ENCODE peak calls at places on chromosomes 3 and 15, in five cellular contexts. A, E, U, D and G are unnamed samples.

GRCh38 chr3:142272200-142272891 is 47.0 kb upstream of the GK5 start:
- DNase-seq in A (no peak), E (no peak), U (no peak), D (no peak), G (no peak)

GRCh38 chr15:29364429-29365078 is 94.9 kb upstream of the NSMCE3 start:
- DNase-seq in A (peak), E (peak), U (no peak), D (no peak), G (peak)

GRCh38 chr3:45950686-45951600 is 7.7 kb downstream of the CXCR6 start:
- DNase-seq in A (no peak), E (no peak), U (no peak), D (no peak), G (no peak)

GRCh38 chr15:43151688-43152087 is 18.3 kb downstream of the TMEM62 start:
- DNase-seq in A (no peak), E (no peak), U (no peak), D (no peak), G (no peak)

GRCh38 chr3:128174645-128175590 is 21.6 kb downstream of the EEFSEC start:
- DNase-seq in A (peak), E (no peak), U (no peak), D (no peak), G (no peak)

GRCh38 chr3:111473550-111473949 is 68.4 kb upstream of the CD96 start:
- DNase-seq in A (peak), E (no peak), U (peak), D (no peak), G (peak)

GRCh38 chr3:123618768-123619484 is 34.1 kb upstream of the HACD2 start:
- DNase-seq in A (no peak), E (peak), U (no peak), D (peak), G (no peak)

GRCh38 chr3:121660356-121661171 is at the start of gene HCLS1:
- DNase-seq in A (peak), E (peak), U (no peak), D (peak), G (no peak)

GRCh38 chr3:39146611-39147373 is 6.6 kb downstream of the CSRNP1 start:
- DNase-seq in A (no peak), E (peak), U (peak), D (peak), G (no peak)

GRCh38 chr3:183548262-183548769 is 7.2 kb downstream of the KLHL6 start:
- DNase-seq in A (peak), E (peak), U (no peak), D (no peak), G (peak)

GRCh38 chr3:128590948-128591347 is 59.7 kb downstream of the RPN1 start:
- DNase-seq in A (peak), E (no peak), U (no peak), D (no peak), G (peak)

GRCh38 chr3:159748408-159748807 is 240.2 kb upstream of the IL12A start:
- DNase-seq in A (no peak), E (no peak), U (no peak), D (no peak), G (no peak)

GRCh38 chr15:29043731-29044485 is 158.1 kb downstream of the APBA2 start:
- DNase-seq in A (no peak), E (no peak), U (no peak), D (no peak), G (no peak)

GRCh38 chr15:77605582-77605981 is 27.1 kb downstream of the LINGO1 start:
- DNase-seq in A (no peak), E (no peak), U (no peak), D (no peak), G (no peak)

GRCh38 chr15:78213425-78213750 is 21.0 kb downstream of the ACSBG1 start:
- DNase-seq in A (no peak), E (no peak), U (no peak), D (no peak), G (no peak)

GRCh38 chr3:126341755-126342150 is 15.5 kb downstream of the KLF15 start:
- DNase-seq in A (no peak), E (no peak), U (no peak), D (no peak), G (no peak)

GRCh38 chr3:99319961-99320360 is 318.4 kb upstream of the COL8A1 start:
- DNase-seq in A (no peak), E (peak), U (no peak), D (no peak), G (no peak)

GRCh38 chr15:29636140-29636539 is 186.1 kb downstream of the TJP1 start:
- DNase-seq in A (no peak), E (no peak), U (no peak), D (no peak), G (no peak)

GRCh38 chr15:70035719-70036077 is 62.0 kb downstream of the TLE3 start:
- DNase-seq in A (no peak), E (no peak), U (no peak), D (peak), G (no peak)

GRCh38 chr15:58462547-58462946 is 30.8 kb downstream of the LIPC start:
- DNase-seq in A (no peak), E (no peak), U (no peak), D (peak), G (peak)

GRCh38 chr3:5017953-5018531 is 38.8 kb downstream of the BHLHE40 start:
- DNase-seq in A (no peak), E (peak), U (no peak), D (no peak), G (peak)

GRCh38 chr3:55690746-55691540 is 203.8 kb upstream of the WNT5A start:
- DNase-seq in A (peak), E (no peak), U (no peak), D (peak), G (peak)

GRCh38 chr15:34182942-34183341 is 27.0 kb downstream of the KATNBL1 start:
- DNase-seq in A (peak), E (no peak), U (no peak), D (no peak), G (peak)

GRCh38 chr15:101057841-101058407 is 138.8 kb downstream of the LRRK1 start:
- DNase-seq in A (no peak), E (no peak), U (no peak), D (no peak), G (no peak)

GRCh38 chr3:152683521-152683999 is 151.4 kb upstream of the P2RY1 start:
- DNase-seq in A (no peak), E (no peak), U (no peak), D (no peak), G (no peak)

GRCh38 chr15:76936671-76937070 is 5.1 kb downstream of the RCN2 start:
- DNase-seq in A (no peak), E (peak), U (no peak), D (no peak), G (no peak)

GRCh38 chr15:98413973-98414546 is 234.3 kb upstream of the IGF1R start:
- DNase-seq in A (no peak), E (peak), U (no peak), D (no peak), G (no peak)

GRCh38 chr15:99703603-99704443 is 29.4 kb downstream of the LYSMD4 start:
- DNase-seq in A (peak), E (peak), U (peak), D (peak), G (peak)

GRCh38 chr3:66985336-66985920 is 12.7 kb upstream of the KBTBD8 start:
- DNase-seq in A (no peak), E (peak), U (no peak), D (no peak), G (no peak)

DNA sequence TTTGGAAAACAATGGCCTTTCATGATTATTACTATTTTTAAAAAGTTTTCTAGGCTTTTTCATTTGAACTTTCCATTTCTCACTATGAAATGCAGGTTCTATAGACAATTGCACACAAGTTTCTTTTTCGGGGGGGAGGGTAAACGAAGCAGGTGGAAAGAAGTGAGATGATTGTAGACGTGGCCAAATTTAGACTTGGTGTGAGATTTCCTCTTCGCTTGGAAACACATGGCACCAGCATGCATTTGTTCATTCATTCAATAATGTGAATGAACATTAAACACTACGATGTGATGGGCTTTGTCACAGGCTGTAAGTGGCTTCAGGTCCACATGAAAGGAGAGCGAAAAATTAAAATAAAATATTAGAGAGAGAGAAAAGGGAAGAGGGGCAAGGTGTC is 35.9 kb downstream of the GAP43 start:
- DNase-seq in A (no peak), E (peak), U (no peak), D (peak), G (no peak)
- TF ChIP-seq EZH2phosphoT487 in A (no peak), E (no peak), U (no peak), D (no peak), G (no peak)

GRCh38 chr3:60076307-60076706 is 1026.5 kb upstream of the CFAP20DC start:
- DNase-seq in A (no peak), E (peak), U (no peak), D (peak), G (no peak)
- TF ChIP-seq EZH2phosphoT487 in A (no peak), E (no peak), U (no peak), D (no peak), G (no peak)

GRCh38 chr3:27221264-27221932 is 147.8 kb downstream of the NEK10 start:
- DNase-seq in A (no peak), E (no peak), U (no peak), D (no peak), G (no peak)
- TF ChIP-seq EZH2phosphoT487 in A (no peak), E (no peak), U (no peak), D (no peak), G (no peak)

DNA sequence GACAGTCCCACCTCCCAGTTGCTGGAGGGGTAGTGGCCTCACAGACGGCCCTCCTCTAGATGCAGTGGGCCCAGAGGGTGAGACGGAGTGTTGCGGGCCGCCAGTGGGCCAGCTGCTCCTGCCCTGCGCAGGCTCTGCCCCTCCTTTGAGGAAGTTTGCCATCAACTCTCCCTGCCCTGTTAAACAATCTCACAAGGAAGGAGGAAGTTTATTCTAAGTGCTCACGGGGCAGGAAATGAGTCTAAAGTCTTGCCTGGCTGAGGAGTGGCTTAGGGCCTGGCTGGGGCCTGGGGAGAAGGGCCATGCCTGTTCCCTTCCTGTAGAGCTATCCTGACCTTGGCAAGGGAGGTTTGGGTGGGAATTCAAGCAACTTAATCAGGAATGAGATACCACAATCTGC is at the start of gene FAM3D:
- DNase-seq in A (no peak), E (no peak), U (no peak), D (no peak), G (no peak)
- TF ChIP-seq EZH2phosphoT487 in A (no peak), E (no peak), U (no peak), D (no peak), G (no peak)

DNA sequence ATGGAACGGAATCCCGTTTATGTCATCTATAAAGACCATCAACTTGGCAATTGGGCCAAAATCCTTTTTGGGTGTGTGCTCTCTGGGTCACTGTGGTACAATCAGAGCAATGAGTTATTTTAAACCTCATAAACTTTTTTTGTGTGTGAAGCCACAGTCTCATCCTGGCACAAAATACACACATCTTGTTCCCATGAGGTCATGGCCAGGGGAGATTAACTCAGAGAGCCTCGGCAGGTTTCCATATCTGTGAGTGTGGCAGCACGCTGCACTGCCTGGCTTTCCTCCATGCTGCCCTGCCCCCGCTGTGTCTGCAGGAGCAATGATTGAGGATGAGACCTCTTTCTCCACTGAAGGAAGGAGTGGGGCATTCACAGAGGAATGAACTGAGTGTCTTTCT is 54.0 kb upstream of the DLG1 start:
- DNase-seq in A (no peak), E (peak), U (no peak), D (no peak), G (no peak)
- TF ChIP-seq EZH2phosphoT487 in A (no peak), E (no peak), U (no peak), D (no peak), G (no peak)

DNA sequence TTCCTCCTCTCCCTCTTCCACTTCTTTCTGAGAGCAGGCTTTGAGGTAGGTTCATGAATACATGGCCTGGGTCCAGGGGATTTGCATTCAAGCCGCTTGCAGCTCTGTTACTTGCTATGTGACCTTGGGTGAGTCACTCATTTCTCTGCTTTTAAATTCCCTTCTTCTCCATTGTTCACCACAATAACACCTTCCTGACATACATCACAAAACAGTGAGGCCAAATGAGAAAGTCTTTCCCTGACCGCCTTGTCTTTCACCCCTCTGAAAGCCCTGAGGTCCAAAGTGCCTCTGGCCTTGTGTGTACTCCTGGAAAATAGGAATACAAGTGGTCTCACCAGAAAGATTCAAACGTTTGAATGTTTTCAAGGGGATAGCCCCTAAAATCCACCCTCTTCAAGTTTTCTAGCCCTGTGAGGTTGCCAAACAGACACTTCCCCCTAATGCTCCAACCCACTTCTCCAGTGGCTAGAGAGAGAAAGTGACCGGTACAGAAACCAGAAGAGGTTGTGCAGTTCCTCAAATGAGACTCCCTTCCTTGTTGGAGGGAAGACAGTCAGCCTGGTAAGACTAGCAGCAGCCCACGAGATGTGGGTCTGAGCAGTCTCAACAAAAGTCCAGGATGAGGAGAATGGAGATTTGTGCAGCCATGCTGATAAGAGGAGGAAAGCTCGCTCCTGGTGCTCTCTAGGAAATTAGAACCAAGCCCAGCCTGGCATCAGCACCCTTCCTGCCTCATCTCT is 222.9 kb upstream of the TPRG1 start:
- DNase-seq in A (no peak), E (peak), U (peak), D (no peak), G (no peak)
- TF ChIP-seq EZH2phosphoT487 in A (no peak), E (no peak), U (no peak), D (no peak), G (no peak)

GRCh38 chr3:109132801-109133473 is 3.6 kb upstream of the C3orf85 start:
- DNase-seq in A (no peak), E (peak), U (no peak), D (no peak), G (no peak)

GRCh38 chr3:109127533-109127932 is 9.0 kb upstream of the C3orf85 start:
- DNase-seq in A (no peak), E (no peak), U (no peak), D (no peak), G (no peak)

GRCh38 chr3:109136533-109136932 is at the start of gene C3orf85:
- DNase-seq in A (no peak), E (no peak), U (no peak), D (no peak), G (no peak)

GRCh38 chr3:109125902-109126301 is 8.0 kb upstream of the MORC1 start:
- DNase-seq in A (no peak), E (no peak), U (no peak), D (no peak), G (no peak)

DNA sequence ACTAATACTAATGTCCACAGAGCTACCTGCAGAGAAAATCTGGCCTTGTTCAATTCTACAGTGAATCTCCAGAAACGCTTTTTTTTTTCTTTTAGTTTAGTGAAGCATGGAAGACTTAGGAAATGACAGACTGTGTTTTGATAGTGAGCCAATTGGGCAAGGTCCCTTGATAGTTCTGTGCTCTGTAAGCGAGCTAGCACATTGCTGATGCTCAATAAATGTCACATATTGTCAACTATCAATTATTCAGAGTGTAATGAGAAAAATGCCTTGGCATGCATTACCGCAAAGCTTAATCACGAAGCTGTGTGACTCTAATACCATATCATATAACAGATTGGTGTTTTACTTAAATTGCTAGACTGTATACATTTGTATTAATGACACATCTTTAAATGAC is 5.2 kb upstream of the C3orf85 start:
- DNase-seq in A (no peak), E (no peak), U (no peak), D (no peak), G (no peak)
- TF ChIP-seq EZH2phosphoT487 in A (no peak), E (no peak), U (no peak), D (no peak), G (no peak)